ENCODE peak calls at places on chromosomes 1 and 21, in five cellular contexts. T is CD8-positive, alpha-beta T cell; A is fibroblast of mammary gland; B is MM.1S; I is heart right ventricle. U is an unnamed sample.

GRCh38 chr1:175217674-175218073 is 25.1 kb upstream of the KIAA0040 start:
- DNase-seq in T (no peak), A (no peak), B (no peak), I (no peak), U (no peak)

GRCh38 chr1:1400576-1401456 is 1.7 kb upstream of the CCNL2 start:
- DNase-seq in T (no peak), A (no peak), B (no peak), I (no peak), U (no peak)

GRCh38 chr1:229139320-229139719 is 131.6 kb upstream of the RAB4A start:
- DNase-seq in T (no peak), A (no peak), B (peak), I (no peak), U (no peak)

GRCh38 chr1:160676869-160677597 is 30.2 kb upstream of the SLAMF1 start:
- DNase-seq in T (no peak), A (no peak), B (no peak), I (no peak), U (no peak)

GRCh38 chr1:224635356-224635755 is 19.2 kb downstream of the CNIH3 start:
- DNase-seq in T (no peak), A (peak), B (no peak), I (no peak), U (peak)

GRCh38 chr21:33273044-33273443 is 6.9 kb downstream of the IL10RB start:
- DNase-seq in T (no peak), A (no peak), B (no peak), I (no peak), U (no peak)

GRCh38 chr21:44907966-44908364 is 12.7 kb downstream of the ITGB2 start:
- DNase-seq in T (no peak), A (peak), B (no peak), I (peak), U (no peak)

GRCh38 chr1:46166521-46167462 is 8.1 kb upstream of the TSPAN1 start:
- DNase-seq in T (peak), A (no peak), B (no peak), I (peak), U (no peak)

GRCh38 chr1:2443285-2444137 is 31.1 kb upstream of the PEX10 start:
- DNase-seq in T (no peak), A (no peak), B (no peak), I (no peak), U (no peak)

GRCh38 chr1:17213433-17214148 is 8.7 kb downstream of the PADI1 start:
- DNase-seq in T (no peak), A (no peak), B (no peak), I (no peak), U (no peak)

GRCh38 chr1:56322211-56322610 is 257.2 kb downstream of the PLPP3 start:
- DNase-seq in T (no peak), A (no peak), B (no peak), I (no peak), U (no peak)

GRCh38 chr1:45326627-45327591 is at the start of gene HPDL:
- DNase-seq in T (peak), A (peak), B (peak), I (peak), U (peak)

GRCh38 chr1:107430540-107431228 is 289.8 kb downstream of the NTNG1 start:
- DNase-seq in T (no peak), A (peak), B (peak), I (no peak), U (peak)

GRCh38 chr1:166272851-166273250 is 106.0 kb upstream of the FAM78B start:
- DNase-seq in T (no peak), A (no peak), B (no peak), I (no peak), U (no peak)

GRCh38 chr1:186487163-186487562 is 26.2 kb upstream of the PDC start:
- DNase-seq in T (no peak), A (no peak), B (no peak), I (no peak), U (peak)

GRCh38 chr1:28144203-28145135 is 32.0 kb downstream of the PTAFR start:
- DNase-seq in T (no peak), A (peak), B (no peak), I (no peak), U (peak)

GRCh38 chr21:38804617-38805281 is 980 bp upstream of the ETS2 start:
- DNase-seq in T (no peak), A (peak), B (peak), I (peak), U (peak)

GRCh38 chr1:92259350-92259749 is 39.4 kb downstream of the GLMN start:
- DNase-seq in T (no peak), A (peak), B (no peak), I (no peak), U (no peak)

GRCh38 chr1:153780551-153780950 is 5.3 kb downstream of the SLC27A3 start:
- DNase-seq in T (no peak), A (no peak), B (no peak), I (no peak), U (no peak)

GRCh38 chr1:40704817-40705733 is 13.6 kb downstream of the NFYC start:
- DNase-seq in T (no peak), A (no peak), B (no peak), I (no peak), U (no peak)

GRCh38 chr1:27542463-27543273 is 52.7 kb upstream of the WASF2 start:
- DNase-seq in T (no peak), A (peak), B (no peak), I (peak), U (peak)

GRCh38 chr1:201258763-201259230 is 24.5 kb upstream of the PKP1 start:
- DNase-seq in T (no peak), A (no peak), B (no peak), I (no peak), U (no peak)

GRCh38 chr1:220113136-220113695 is 19.3 kb downstream of the IARS2 start:
- DNase-seq in T (no peak), A (peak), B (peak), I (no peak), U (peak)

GRCh38 chr1:41478118-41478748 is 6.2 kb downstream of the EDN2 start:
- DNase-seq in T (no peak), A (no peak), B (no peak), I (no peak), U (no peak)

GRCh38 chr1:160838876-160839275 is 23.8 kb downstream of the CD244 start:
- DNase-seq in T (peak), A (no peak), B (no peak), I (no peak), U (no peak)

GRCh38 chr21:46634966-46635323 is 529 bp upstream of the PRMT2 start:
- DNase-seq in T (no peak), A (peak), B (peak), I (no peak), U (peak)

GRCh38 chr1:118116401-118116800 is 68.6 kb downstream of the SPAG17 start:
- DNase-seq in T (no peak), A (peak), B (no peak), I (no peak), U (no peak)

GRCh38 chr1:54997711-54997986 is 1.1 kb upstream of the BSND start:
- DNase-seq in T (no peak), A (no peak), B (no peak), I (no peak), U (no peak)

DNA sequence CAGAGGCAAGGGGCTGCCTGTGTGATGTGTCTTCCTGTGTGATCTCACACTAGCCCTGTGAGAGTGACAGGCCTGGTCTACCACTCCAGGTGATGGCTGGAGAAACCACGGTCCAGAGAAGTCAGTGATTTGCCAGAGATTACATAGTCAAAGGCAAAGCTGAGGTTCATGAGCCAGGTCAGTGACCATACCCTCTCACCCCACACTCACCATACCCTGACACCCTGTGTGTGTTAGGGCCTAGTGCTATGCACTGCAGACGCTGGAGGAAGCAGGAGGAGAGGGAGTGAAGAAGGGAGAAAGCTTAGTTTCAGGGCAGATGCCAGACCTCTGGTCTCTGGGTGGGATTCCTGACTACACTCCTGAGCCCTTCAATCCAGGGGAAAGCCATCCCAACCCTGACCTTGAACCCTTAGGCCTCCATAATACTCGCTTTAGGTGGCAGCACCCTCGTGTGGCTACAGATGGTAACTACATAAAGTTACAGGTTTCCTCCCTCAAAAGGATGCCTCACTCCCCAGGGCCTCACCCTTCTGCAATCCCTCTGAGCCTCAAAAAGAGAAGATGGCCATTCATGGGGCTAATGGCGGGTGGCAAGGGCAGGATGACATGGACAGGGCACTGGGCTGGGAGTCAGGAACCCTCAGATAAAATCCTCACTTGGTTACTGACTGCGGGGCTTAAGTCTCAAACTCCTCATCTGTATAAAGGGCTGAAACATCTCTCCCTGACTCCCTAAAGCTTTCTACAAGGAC is 20.8 kb upstream of the SDC3 start:
- DNase-seq in T (no peak), A (peak), B (peak), I (no peak), U (no peak)
- TF ChIP-seq CTCF in T (peak), A (peak), B (peak), I (peak), U (peak)

GRCh38 chr21:15679630-15680029 is 50.2 kb upstream of the USP25 start:
- DNase-seq in T (no peak), A (no peak), B (no peak), I (no peak), U (no peak)
- H3K4me3 ChIP-seq in T (no peak), A (no peak), B (no peak), I (no peak), U (no peak)

DNA sequence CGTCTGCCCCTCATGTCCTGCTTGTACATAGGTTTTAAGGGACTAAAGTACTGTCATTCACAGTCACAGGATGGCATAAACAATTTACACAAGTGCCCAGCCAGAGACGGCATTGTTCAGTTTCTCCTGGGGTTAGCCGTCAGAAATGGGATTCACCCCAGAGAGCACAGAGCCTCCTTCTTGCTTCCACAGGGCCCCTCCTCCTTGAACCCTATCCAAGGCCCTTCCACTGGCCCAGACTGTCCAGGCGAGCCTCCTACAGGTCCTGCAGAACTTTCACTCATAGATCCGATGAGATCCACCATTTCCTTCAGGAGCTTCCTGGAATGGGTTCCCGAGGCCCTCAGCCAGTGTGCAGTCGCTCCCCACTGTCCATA is 10.0 kb downstream of the AVPR1B start:
- DNase-seq in T (no peak), A (no peak), B (no peak), I (no peak), U (no peak)
- TF ChIP-seq CTCF in T (no peak), A (no peak), B (no peak), I (no peak), U (no peak)

GRCh38 chr1:155932085-155932484 is 2.1 kb downstream of the KHDC4 start:
- DNase-seq in T (no peak), A (no peak), B (no peak), I (no peak), U (no peak)
- H3K4me3 ChIP-seq in T (no peak), A (peak), B (peak), I (no peak), U (no peak)

GRCh38 chr1:90561926-90562325 is 155.2 kb downstream of the BARHL2 start:
- DNase-seq in T (no peak), A (no peak), B (no peak), I (no peak), U (no peak)
- TF ChIP-seq CTCF in T (no peak), A (no peak), B (no peak), I (no peak), U (no peak)